ENCODE peak calls at places on chromosomes 5 and 9, in four cellular contexts. R, A, C and W are unnamed samples.

GRCh38 chr9:114275246-114275994 is 47.5 kb upstream of the ORM1 start:
- DNase-seq in R (no peak), A (peak; percentile 13), C (peak; percentile 31), W (no peak)

GRCh38 chr5:73826761-73827450 is 200.9 kb downstream of the ARHGEF28 start:
- DNase-seq in R (peak; percentile 71), A (no peak), C (no peak), W (peak; percentile 78)

GRCh38 chr5:172795401-172795977 is 24.5 kb upstream of the DUSP1 start:
- DNase-seq in R (peak; percentile 100), A (no peak), C (no peak), W (peak; percentile 99)

GRCh38 chr9:112570731-112571167 is 84.1 kb downstream of the KIAA1958 start:
- DNase-seq in R (peak; percentile 25), A (no peak), C (no peak), W (no peak)

GRCh38 chr5:116361171-116361967 is 213.3 kb downstream of the SEMA6A start:
- DNase-seq in R (no peak), A (no peak), C (no peak), W (no peak)

GRCh38 chr9:110875275-110875674 is 163.0 kb downstream of the LPAR1 start:
- DNase-seq in R (no peak), A (no peak), C (no peak), W (peak; percentile 52)

GRCh38 chr9:27835746-27836145 is 262.5 kb upstream of the C9orf72 start:
- DNase-seq in R (no peak), A (no peak), C (no peak), W (no peak)

GRCh38 chr5:98734646-98735045 is 38.8 kb upstream of the RGMB start:
- DNase-seq in R (no peak), A (no peak), C (no peak), W (no peak)

GRCh38 chr9:83456226-83456625 is 82.0 kb downstream of the FRMD3 start:
- DNase-seq in R (no peak), A (no peak), C (no peak), W (no peak)

GRCh38 chr5:56443826-56444225 is 210.7 kb upstream of the ANKRD55 start:
- DNase-seq in R (no peak), A (no peak), C (no peak), W (no peak)

GRCh38 chr5:180832638-180833068 is 28.4 kb downstream of the ZFP62 start:
- DNase-seq in R (no peak), A (no peak), C (no peak), W (no peak)

GRCh38 chr5:73499187-73499586 is 945 bp downstream of the BTF3 start:
- DNase-seq in R (no peak), A (no peak), C (no peak), W (no peak)

GRCh38 chr5:51495672-51496071 is 112.4 kb downstream of the ISL1 start:
- DNase-seq in R (no peak), A (no peak), C (peak; percentile 76), W (no peak)

GRCh38 chr9:70061776-70062175 is 18.1 kb downstream of the MAMDC2 start:
- DNase-seq in R (no peak), A (no peak), C (no peak), W (no peak)

GRCh38 chr5:132501961-132502931 is 11.7 kb upstream of the IRF1 start:
- DNase-seq in R (no peak), A (no peak), C (no peak), W (peak; percentile 78)

GRCh38 chr9:33448159-33448511 is 742 bp upstream of the AQP3 start:
- DNase-seq in R (no peak), A (no peak), C (no peak), W (no peak)

GRCh38 chr9:88583901-88584596 is 49.1 kb downstream of the NXNL2 start:
- DNase-seq in R (no peak), A (no peak), C (peak; percentile 54), W (no peak)

GRCh38 chr5:54517174-54517511 is 416 bp upstream of the SNX18 start:
- DNase-seq in R (no peak), A (peak; percentile 46), C (no peak), W (no peak)

GRCh38 chr5:54515634-54516033 is 1.9 kb upstream of the SNX18 start:
- DNase-seq in R (no peak), A (no peak), C (no peak), W (peak; percentile 76)

GRCh38 chr5:54516051-54516645 is 1.4 kb upstream of the SNX18 start:
- DNase-seq in R (no peak), A (no peak), C (no peak), W (no peak)

GRCh38 chr5:54514269-54514668 is 3.3 kb upstream of the SNX18 start:
- DNase-seq in R (no peak), A (peak; percentile 48), C (no peak), W (no peak)

GRCh38 chr5:54514841-54515432 is 2.6 kb upstream of the SNX18 start:
- DNase-seq in R (peak; percentile 73), A (no peak), C (no peak), W (no peak)
- H3K4me3 ChIP-seq in R (no peak overlapping the region), A (no peak overlapping the region), C (no peak overlapping the region), W (no peak overlapping the region)

GRCh38 chr5:177371120-177371537 is 13.1 kb upstream of the SLC34A1 start:
- DNase-seq in R (no peak), A (no peak), C (no peak), W (no peak)
- H3K4me3 ChIP-seq in R (peak overlapping the region; percentile 55), A (peak overlapping the region; percentile 80), C (peak overlapping the region; percentile 74), W (no peak overlapping the region)

GRCh38 chr5:151595411-151595826 is 4.3 kb upstream of the FAT2 start:
- DNase-seq in R (no peak), A (no peak), C (no peak), W (no peak)

GRCh38 chr5:151592855-151593408 is 1.8 kb upstream of the FAT2 start:
- DNase-seq in R (peak; percentile 42), A (peak; percentile 53), C (no peak), W (no peak)

GRCh38 chr5:151589878-151590570 is 1.1 kb downstream of the FAT2 start:
- DNase-seq in R (no peak), A (no peak), C (peak; percentile 42), W (no peak)

GRCh38 chr5:151587796-151588606 is 3.1 kb downstream of the FAT2 start:
- DNase-seq in R (no peak), A (no peak), C (no peak), W (no peak)

DNA sequence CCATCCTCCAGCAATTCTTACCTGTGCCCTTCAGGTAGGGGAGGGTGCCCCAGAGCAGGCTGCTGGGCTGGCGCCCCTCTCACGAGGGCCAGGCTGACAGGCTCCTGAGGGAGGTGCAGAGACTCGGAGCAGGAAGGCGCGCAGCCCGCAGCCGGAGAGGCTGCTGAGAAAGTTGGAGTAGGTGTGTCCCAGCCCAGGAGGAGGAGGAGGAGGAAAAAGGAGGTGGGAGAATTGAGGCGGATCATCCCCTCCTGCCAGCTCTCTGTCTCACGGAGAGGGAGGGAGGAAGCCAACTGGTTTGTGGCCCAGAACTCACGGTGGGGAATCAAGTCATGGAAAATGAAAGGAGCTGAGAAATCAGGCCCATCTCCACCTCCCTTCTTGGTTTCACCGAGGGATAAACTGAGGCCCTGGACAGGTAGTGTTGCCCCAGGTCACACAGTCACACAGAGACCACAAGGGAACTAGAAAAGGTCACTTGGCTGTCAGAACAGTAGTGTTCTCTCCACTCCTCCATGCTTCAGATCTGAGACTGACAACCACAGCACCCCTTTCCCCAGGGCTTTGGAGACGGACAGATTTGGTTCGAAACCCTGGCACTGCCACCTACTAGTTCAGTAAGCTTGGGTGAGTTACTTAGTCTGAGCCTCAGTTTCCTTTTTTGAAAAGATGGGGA is at the start of gene FAT2:
- DNase-seq in R (no peak), A (no peak), C (no peak), W (no peak)
- H3K4me3 ChIP-seq in R (no peak within 1 kb of the TSS), A (no peak within 1 kb of the TSS), C (no peak within 1 kb of the TSS), W (peak within 1 kb of the TSS; percentile 20)

DNA sequence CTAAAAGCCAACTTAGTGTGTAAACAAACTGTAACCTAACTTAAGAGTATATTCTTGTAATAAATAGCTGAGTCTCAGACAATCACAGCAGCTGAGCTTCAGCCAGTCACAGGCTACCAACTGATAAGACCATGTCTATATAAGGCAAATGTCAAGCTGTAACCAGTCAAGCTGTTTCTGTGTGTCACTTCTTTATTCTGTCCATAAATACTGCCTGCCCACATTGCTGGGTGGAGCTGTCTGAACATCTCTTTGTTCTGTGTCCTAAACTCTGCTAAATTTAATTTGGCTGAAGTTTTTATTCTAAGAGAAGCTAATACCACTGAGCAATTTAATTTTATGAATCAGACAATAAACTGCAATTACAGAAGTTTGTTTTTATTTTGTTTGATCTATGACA is 412.1 kb upstream of the CDH10 start:
- DNase-seq in R (no peak), A (no peak), C (peak; percentile 58), W (no peak)
- H3K4me3 ChIP-seq in R (no peak overlapping the region), A (no peak overlapping the region), C (no peak overlapping the region), W (no peak overlapping the region)

GRCh38 chr9:132670816-132671371 is 630 bp downstream of the GTF3C4 start:
- DNase-seq in R (no peak), A (peak; percentile 42), C (peak; percentile 4), W (peak; percentile 20)

GRCh38 chr9:132673355-132673754 is 3.1 kb downstream of the GTF3C4 start:
- DNase-seq in R (peak; percentile 21), A (peak; percentile 39), C (peak; percentile 70), W (no peak)

GRCh38 chr9:132670359-132670815 is at the start of gene GTF3C4:
- DNase-seq in R (no peak), A (peak; percentile 79), C (peak; percentile 61), W (peak; percentile 76)

GRCh38 chr9:132671620-132672412 is 1.6 kb downstream of the GTF3C4 start:
- DNase-seq in R (no peak), A (no peak), C (no peak), W (no peak)

DNA sequence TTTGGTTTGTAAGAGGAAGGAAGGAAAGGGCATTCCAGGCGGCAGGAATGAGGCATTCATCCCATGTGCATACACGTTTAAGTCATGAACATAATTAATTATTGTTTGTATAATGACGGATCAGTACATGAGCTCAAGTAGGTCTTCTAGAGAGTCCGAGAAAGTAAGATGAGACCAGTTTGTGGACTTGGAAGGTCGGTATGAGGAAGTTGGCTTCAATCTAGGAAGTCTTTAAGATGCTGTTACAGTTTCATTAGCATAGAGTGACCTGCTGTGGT is 2.1 kb downstream of the GTF3C4 start:
- DNase-seq in R (no peak), A (no peak), C (peak; percentile 80), W (no peak)
- H3K4me3 ChIP-seq in R (no peak overlapping the region), A (no peak overlapping the region), C (peak overlapping the region; percentile 91), W (no peak overlapping the region)

DNA sequence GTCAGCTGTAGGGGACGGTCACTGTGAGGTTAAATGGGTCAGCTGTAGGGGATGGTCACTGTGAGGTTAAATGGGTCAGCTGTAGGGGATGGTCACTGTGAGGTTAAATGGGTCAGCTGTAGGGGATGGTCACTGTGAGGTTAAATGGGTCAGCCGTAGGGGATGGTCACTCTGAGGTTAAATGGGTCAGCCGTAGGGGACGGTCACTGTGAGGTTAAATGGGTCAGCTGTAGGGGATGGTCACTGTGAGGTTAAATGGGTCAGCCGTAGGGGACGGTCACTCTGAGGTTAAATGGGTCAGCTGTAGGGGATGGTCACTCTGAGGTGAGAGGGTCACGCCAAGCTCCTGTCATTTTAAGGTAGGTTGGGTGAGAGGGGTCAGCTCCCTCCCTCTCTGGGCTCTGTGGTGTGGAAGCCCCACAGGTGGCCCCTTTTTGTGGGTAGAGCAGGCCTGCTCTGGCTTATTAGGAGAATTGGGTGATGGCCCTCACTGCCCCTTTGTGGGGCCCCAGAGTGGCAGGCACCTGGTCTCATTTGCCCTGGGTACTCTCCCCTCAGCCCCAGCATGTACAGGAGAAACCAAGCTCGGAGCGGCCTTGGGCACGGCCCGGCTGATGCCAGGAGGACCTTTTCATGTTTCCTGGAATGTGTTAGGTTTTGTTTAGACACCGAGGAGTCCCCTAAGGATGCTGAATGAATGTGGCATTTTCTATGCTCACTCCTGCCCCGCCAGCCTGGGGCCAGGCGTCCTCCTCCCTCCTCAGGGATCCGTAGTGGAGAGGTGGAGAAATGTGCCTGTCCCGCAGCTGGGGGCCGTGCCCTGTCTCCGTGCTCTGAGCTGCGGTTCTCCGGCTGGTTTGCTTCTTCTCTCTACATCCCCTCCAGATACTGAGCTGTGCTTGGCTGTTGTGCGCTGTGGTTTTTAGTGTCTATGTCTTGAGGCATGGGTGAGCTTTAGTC is 31.4 kb downstream of the AHRR start:
- DNase-seq in R (no peak), A (no peak), C (no peak), W (no peak)
- H3K4me3 ChIP-seq in R (no peak overlapping the region), A (no peak overlapping the region), C (no peak overlapping the region), W (no peak overlapping the region)

GRCh38 chr5:1948663-1949191 is 66.0 kb upstream of the IRX4 start:
- DNase-seq in R (no peak), A (no peak), C (no peak), W (peak; percentile 77)
- H3K4me3 ChIP-seq in R (no peak overlapping the region), A (no peak overlapping the region), C (no peak overlapping the region), W (no peak overlapping the region)